ENCODE peak calls at places on chromosomes 1 and 21, in nine cellular contexts. Z is GM10248; F is lower lobe of right lung; J is mammary epithelial cell; I is AG04449; T is K562; C is CD8-positive, alpha-beta T cell; Y is Panc1; N is activated CD8-positive, alpha-beta T cell treated with anti-CD3 and anti-CD28 coated beads for 36 hours. U is an unnamed sample.

GRCh38 chr1:43229831-43230780 is 39.7 kb upstream of the TMEM125 start:
- DNase-seq in C (no peak), Z (no peak), I (no peak), J (no peak), F (no peak), T (no peak), N (no peak), Y (no peak), U (no peak)

GRCh38 chr1:9275567-9276034 is 17.1 kb upstream of the SPSB1 start:
- DNase-seq in Y (peak), J (peak), N (peak), C (peak), I (no peak), T (peak), F (peak), Z (peak), U (peak)

GRCh38 chr1:167697667-167698141 is 24.1 kb upstream of the MPZL1 start:
- DNase-seq in C (no peak), I (no peak), F (peak), Y (no peak), T (no peak), Z (no peak), N (no peak), J (no peak), U (no peak)

GRCh38 chr1:56106551-56107277 is 472.6 kb downstream of the PLPP3 start:
- DNase-seq in Z (no peak), Y (no peak), C (no peak), N (no peak), F (no peak), J (no peak), T (no peak), I (no peak), U (no peak)

GRCh38 chr21:39710866-39711265 is 34.1 kb upstream of the IGSF5 start:
- DNase-seq in F (no peak), Z (no peak), I (no peak), C (no peak), N (no peak), Y (no peak), T (no peak), J (no peak), U (no peak)

GRCh38 chr1:3456449-3456963 is 2.0 kb downstream of the ARHGEF16 start:
- DNase-seq in J (no peak), F (no peak), Y (no peak), I (no peak), N (no peak), Z (no peak), C (no peak), T (no peak), U (no peak)

GRCh38 chr21:32475162-32475812 is 62.8 kb downstream of the EVA1C start:
- DNase-seq in N (no peak), J (no peak), Z (no peak), Y (no peak), F (no peak), T (no peak), C (no peak), I (peak), U (no peak)

GRCh38 chr1:15908597-15908996 is 61.1 kb downstream of the SPEN start:
- DNase-seq in J (no peak), I (no peak), F (no peak), Y (no peak), Z (no peak), N (no peak), C (no peak), T (no peak), U (no peak)

GRCh38 chr21:32099812-32100416 is 178.9 kb downstream of the MIS18A start:
- DNase-seq in Z (no peak), J (no peak), C (no peak), F (no peak), N (peak), Y (no peak), I (no peak), T (peak), U (no peak)

GRCh38 chr1:145994391-145995120 is 1.8 kb downstream of the TXNIP start:
- DNase-seq in Z (no peak), C (peak), J (no peak), F (no peak), N (peak), Y (no peak), T (peak), I (no peak), U (no peak)

GRCh38 chr1:29236993-29237905 is 927 bp downstream of the PTPRU start:
- DNase-seq in Y (no peak), N (peak), T (no peak), Z (no peak), C (no peak), I (no peak), J (peak), F (peak), U (peak)

GRCh38 chr1:73452522-73452921 is 745.5 kb downstream of the LRRIQ3 start:
- DNase-seq in F (no peak), N (no peak), C (no peak), J (no peak), Y (no peak), Z (no peak), T (no peak), I (no peak), U (no peak)

GRCh38 chr1:101366513-101367215 is 129.8 kb downstream of the S1PR1 start:
- DNase-seq in I (no peak), N (no peak), F (no peak), T (no peak), J (peak), Y (no peak), C (no peak), Z (no peak), U (no peak)

GRCh38 chr1:50369830-50370229 is 53.4 kb downstream of the DMRTA2 start:
- DNase-seq in C (no peak), Z (no peak), J (peak), T (peak), F (no peak), Y (no peak), I (no peak), N (no peak), U (no peak)

GRCh38 chr1:155070721-155071556 is 7.4 kb downstream of the EFNA4 start:
- DNase-seq in C (peak), Z (peak), I (no peak), J (no peak), N (peak), T (peak), F (peak), Y (no peak), U (peak)

DNA sequence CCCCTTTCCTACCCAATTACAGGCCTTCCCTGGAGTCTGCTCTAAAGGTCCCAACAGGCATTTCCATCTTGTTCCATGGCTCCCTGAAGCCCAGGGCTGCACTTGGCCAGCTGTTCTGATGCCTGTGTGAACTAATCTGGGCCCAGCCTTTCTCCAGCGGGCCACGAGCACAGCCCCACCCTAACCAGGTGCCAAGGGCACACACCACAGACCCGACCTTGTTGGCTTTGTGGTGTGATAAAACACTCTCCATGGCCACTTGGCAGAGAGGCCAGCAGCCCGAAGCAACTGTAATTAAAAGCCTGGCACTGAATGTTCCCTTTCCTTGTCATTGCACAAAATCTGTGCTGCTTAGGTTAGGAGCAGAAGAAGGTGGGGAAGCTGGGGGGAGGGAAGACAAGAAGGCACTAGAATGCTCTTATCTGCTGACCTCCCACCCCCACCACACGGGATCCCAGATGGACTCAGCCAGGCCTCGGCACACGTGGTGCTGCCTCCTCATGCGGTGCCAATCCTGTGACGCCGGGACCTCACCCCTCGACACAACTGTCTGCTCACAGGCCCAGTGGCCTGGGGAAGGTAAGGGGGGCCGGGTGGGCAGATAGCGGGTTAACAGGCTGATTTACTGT is 9.9 kb downstream of the HCRTR1 start:
- DNase-seq in T (no peak), N (no peak), F (peak), Z (no peak), I (no peak), J (peak), Y (no peak), C (no peak), U (no peak)
- TF ChIP-seq CTCF in T (no peak), N (no peak), F (no peak), Z (no peak), I (no peak), J (no peak), Y (no peak), C (no peak), U (no peak)

GRCh38 chr1:11158291-11158690 is 30.9 kb upstream of the ANGPTL7 start:
- DNase-seq in Y (no peak), I (no peak), Z (no peak), C (no peak), N (no peak), F (no peak), T (no peak), J (no peak), U (no peak)
- TF ChIP-seq CTCF in Y (no peak), I (no peak), Z (no peak), C (no peak), N (no peak), F (no peak), T (no peak), J (no peak), U (no peak)

GRCh38 chr21:35581640-35582039 is 478.7 kb downstream of the SETD4 start:
- DNase-seq in N (no peak), T (no peak), C (no peak), Y (no peak), I (no peak), J (no peak), F (no peak), Z (no peak), U (no peak)
- TF ChIP-seq CTCF in N (no peak), T (no peak), C (no peak), Y (no peak), I (no peak), J (no peak), F (no peak), Z (no peak), U (no peak)

GRCh38 chr1:221693087-221693486 is 48.8 kb downstream of the DUSP10 start:
- DNase-seq in Y (no peak), J (no peak), Z (no peak), I (no peak), T (no peak), F (no peak), N (peak), C (no peak), U (no peak)
- TF ChIP-seq CTCF in Y (no peak), J (no peak), Z (no peak), I (no peak), T (peak), F (no peak), N (peak), C (no peak), U (no peak)

GRCh38 chr1:229117664-229118300 is 153.1 kb upstream of the RAB4A start:
- DNase-seq in I (no peak), Z (no peak), Y (no peak), C (no peak), F (peak), J (peak), N (no peak), T (peak), U (no peak)

GRCh38 chr1:229114315-229114714 is 156.6 kb upstream of the RAB4A start:
- DNase-seq in I (no peak), Z (no peak), Y (no peak), T (no peak), N (no peak), F (no peak), J (no peak), C (no peak), U (no peak)

GRCh38 chr1:229112832-229113548 is 157.9 kb upstream of the RAB4A start:
- DNase-seq in C (no peak), F (no peak), Z (no peak), Y (no peak), N (no peak), I (no peak), J (no peak), T (no peak), U (no peak)

GRCh38 chr1:229116114-229116513 is 154.8 kb upstream of the RAB4A start:
- DNase-seq in Z (no peak), T (no peak), J (no peak), C (no peak), N (no peak), I (no peak), F (no peak), Y (no peak), U (no peak)

GRCh38 chr1:229114781-229115417 is 156.0 kb upstream of the RAB4A start:
- DNase-seq in Z (no peak), F (no peak), I (no peak), N (no peak), C (no peak), J (no peak), Y (no peak), T (no peak), U (no peak)
- TF ChIP-seq CTCF in Z (no peak), F (no peak), I (no peak), N (no peak), C (no peak), J (no peak), Y (no peak), T (no peak), U (no peak)

DNA sequence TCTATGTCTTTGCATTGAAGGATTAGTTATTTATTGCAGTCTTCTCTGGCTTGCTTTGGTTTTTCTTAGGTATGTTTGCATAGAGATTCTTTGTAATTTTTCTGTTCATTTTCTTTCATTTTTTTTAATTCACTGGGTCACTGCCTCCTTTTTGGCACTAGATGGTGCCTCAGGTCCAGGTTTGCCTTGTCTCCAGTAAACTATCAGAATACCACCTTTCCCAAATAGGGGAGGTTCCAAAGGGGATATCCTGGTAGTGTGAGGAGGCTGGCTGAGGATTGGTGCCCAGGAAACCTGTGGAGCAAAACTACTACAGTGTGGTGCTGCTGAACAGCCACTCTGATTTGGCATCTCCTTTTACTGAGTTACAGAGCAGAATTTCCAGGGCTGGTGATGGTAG is 257.1 kb downstream of the KCTD3 start:
- DNase-seq in J (no peak), C (no peak), N (no peak), I (no peak), Z (no peak), T (no peak), Y (no peak), F (no peak), U (no peak)
- TF ChIP-seq CTCF in J (peak), C (no peak), N (no peak), I (peak), Z (no peak), T (no peak), Y (peak), F (no peak), U (no peak)

DNA sequence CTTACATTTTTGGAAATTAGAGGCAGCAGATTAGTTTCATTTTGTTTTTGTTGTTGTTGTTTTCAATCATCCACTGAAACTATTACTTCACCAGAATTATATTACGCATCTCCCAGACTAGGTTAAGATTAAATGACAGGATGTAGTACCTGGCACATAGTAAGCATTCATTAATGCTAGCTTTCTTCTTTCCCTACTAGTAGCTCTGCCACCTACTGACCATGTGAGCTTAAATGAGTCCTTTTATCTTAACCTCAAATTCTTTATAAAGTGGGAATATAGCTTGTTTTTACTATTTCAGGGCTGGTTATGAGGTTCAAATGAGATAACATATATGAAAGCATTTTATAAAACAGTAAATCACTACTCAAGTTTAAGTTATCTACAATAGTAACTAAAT is 10.2 kb upstream of the ASPM start:
- DNase-seq in T (no peak), Y (no peak), Z (no peak), N (no peak), I (no peak), F (no peak), J (no peak), C (no peak), U (no peak)
- TF ChIP-seq CTCF in T (no peak), Y (peak), Z (no peak), N (no peak), I (no peak), F (no peak), J (no peak), C (no peak), U (no peak)

GRCh38 chr1:214494706-214495105 is 56.7 kb downstream of the PTPN14 start:
- DNase-seq in N (no peak), Z (no peak), I (no peak), F (no peak), T (no peak), J (peak), Y (no peak), C (no peak), U (no peak)

GRCh38 chr1:214492405-214493075 is 58.9 kb downstream of the PTPN14 start:
- DNase-seq in N (no peak), Z (no peak), T (no peak), I (no peak), J (no peak), C (no peak), Y (no peak), F (no peak), U (no peak)

GRCh38 chr1:214496126-214496525 is 55.3 kb downstream of the PTPN14 start:
- DNase-seq in Y (no peak), Z (no peak), C (no peak), F (no peak), I (no peak), J (no peak), T (no peak), N (no peak), U (no peak)

GRCh38 chr1:214493126-214493796 is 58.1 kb downstream of the PTPN14 start:
- DNase-seq in Z (no peak), C (no peak), I (no peak), T (no peak), F (no peak), J (no peak), N (no peak), Y (no peak), U (no peak)

DNA sequence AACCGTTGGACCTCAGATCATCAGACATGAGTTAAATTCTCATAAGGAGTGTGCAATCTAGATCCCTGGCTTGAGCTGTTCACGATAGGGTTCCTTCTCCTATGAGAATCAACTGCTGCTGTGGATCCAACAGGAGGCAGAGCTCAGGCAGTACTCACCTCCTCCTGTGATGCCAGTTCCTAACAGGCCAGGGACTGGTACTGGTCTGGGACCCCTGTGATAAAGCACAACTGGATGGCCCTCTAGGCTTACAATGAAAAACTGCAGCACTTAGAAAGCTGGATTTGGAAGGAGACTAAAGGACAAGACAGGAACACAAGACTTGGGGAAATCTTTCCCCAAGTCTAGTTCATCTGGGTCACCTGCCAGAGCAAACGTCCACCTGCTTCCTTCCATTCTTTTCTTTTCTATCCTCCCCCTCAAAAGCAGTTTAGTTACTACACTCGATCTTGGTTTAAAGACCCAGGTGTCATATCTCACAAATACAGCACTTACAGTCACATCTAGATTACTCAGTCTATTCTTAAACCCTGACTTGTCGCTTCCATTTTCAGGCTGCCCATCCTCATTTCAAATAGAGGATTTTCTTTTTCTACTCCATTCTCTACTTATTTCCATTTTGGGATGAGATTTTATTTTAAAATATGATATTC is 59.8 kb downstream of the PTPN14 start:
- DNase-seq in T (no peak), J (no peak), C (no peak), Z (no peak), F (no peak), I (no peak), N (no peak), Y (no peak), U (no peak)
- TF ChIP-seq CTCF in T (no peak), J (no peak), C (no peak), Z (no peak), F (no peak), I (no peak), N (no peak), Y (peak), U (no peak)